ENCODE peak calls at places on chromosome 9, in six cellular contexts. V is H1; E is BE2C; H is CD8-positive, alpha-beta T cell; Z is A549; A is tibial artery. F is an unnamed sample.

GRCh38 chr9:122949696-122950095 is 8.9 kb downstream of the RABGAP1 start:
- DNase-seq in V (no peak), E (no peak), H (no peak), Z (no peak), A (no peak), F (no peak)

GRCh38 chr9:36033788-36034187 is 2.9 kb upstream of the RECK start:
- DNase-seq in V (no peak), E (no peak), H (no peak), Z (no peak), A (no peak), F (no peak)

GRCh38 chr9:38689678-38690077 is 30.3 kb downstream of the FAM240B start:
- DNase-seq in V (peak; percentile 75), E (peak; percentile 40), H (no peak), Z (peak; percentile 75), A (no peak), F (peak; percentile 26)

GRCh38 chr9:77712533-77713130 is 64.5 kb upstream of the GNA14 start:
- DNase-seq in V (no peak), E (peak; percentile 37), H (no peak), Z (peak; percentile 17), A (no peak), F (no peak)

GRCh38 chr9:106970219-106970975 is 107.4 kb downstream of the ZNF462 start:
- DNase-seq in V (no peak), E (no peak), H (no peak), Z (no peak), A (no peak), F (no peak)

GRCh38 chr9:130689937-130690700 is 3.5 kb upstream of the EXOSC2 start:
- DNase-seq in V (no peak), E (peak; percentile 79), H (no peak), Z (peak; percentile 95), A (peak; percentile 83), F (no peak)

GRCh38 chr9:109101810-109102209 is 17.9 kb downstream of the TMEM245 start:
- DNase-seq in V (no peak), E (no peak), H (no peak), Z (peak; percentile 40), A (no peak), F (no peak)

GRCh38 chr9:76835571-76836283 is 70.2 kb downstream of the PRUNE2 start:
- DNase-seq in V (no peak), E (peak; percentile 28), H (no peak), Z (peak; percentile 6), A (no peak), F (no peak)

GRCh38 chr9:134134949-134135342 is 936 bp upstream of the WDR5 start:
- DNase-seq in V (no peak), E (no peak), H (no peak), Z (no peak), A (no peak), F (no peak)

GRCh38 chr9:92664394-92665152 is 5.4 kb downstream of the IPPK start:
- DNase-seq in V (no peak), E (no peak), H (peak; percentile 13), Z (no peak), A (no peak), F (no peak)

GRCh38 chr9:109381011-109381729 is 60.3 kb upstream of the EPB41L4B start:
- DNase-seq in V (no peak), E (no peak), H (no peak), Z (no peak), A (no peak), F (no peak)

GRCh38 chr9:26779072-26779471 is 113.5 kb downstream of the CAAP1 start:
- DNase-seq in V (no peak), E (no peak), H (no peak), Z (peak; percentile 28), A (no peak), F (no peak)

GRCh38 chr9:12680757-12681156 is 12.4 kb upstream of the TYRP1 start:
- DNase-seq in V (no peak), E (no peak), H (no peak), Z (no peak), A (no peak), F (no peak)

GRCh38 chr9:221989-222776 is 7.5 kb downstream of the DOCK8 start:
- DNase-seq in V (no peak), E (no peak), H (no peak), Z (no peak), A (no peak), F (no peak)

GRCh38 chr9:92035146-92035545 is 80.1 kb downstream of the SPTLC1 start:
- DNase-seq in V (no peak), E (no peak), H (no peak), Z (no peak), A (no peak), F (no peak)

GRCh38 chr9:71680189-71680983 is 87.9 kb downstream of the CEMIP2 start:
- DNase-seq in V (no peak), E (no peak), H (no peak), Z (peak; percentile 80), A (no peak), F (no peak)

GRCh38 chr9:86351897-86352296 is 2.3 kb downstream of the TUT7 start:
- DNase-seq in V (no peak), E (no peak), H (no peak), Z (no peak), A (no peak), F (no peak)

GRCh38 chr9:99713838-99714306 is 107.8 kb upstream of the NR4A3 start:
- DNase-seq in V (no peak), E (no peak), H (no peak), Z (no peak), A (no peak), F (no peak)

GRCh38 chr9:123099042-123099441 is 65.6 kb downstream of the GPR21 start:
- DNase-seq in V (no peak), E (no peak), H (no peak), Z (no peak), A (no peak), F (no peak)

GRCh38 chr9:86491634-86492266 is 137.5 kb upstream of the TUT7 start:
- DNase-seq in V (no peak), E (no peak), H (no peak), Z (no peak), A (no peak), F (no peak)

GRCh38 chr9:79140751-79141150 is 431.0 kb upstream of the TLE4 start:
- DNase-seq in V (no peak), E (no peak), H (no peak), Z (no peak), A (no peak), F (no peak)

GRCh38 chr9:76897804-76898525 is 7.9 kb downstream of the PRUNE2 start:
- DNase-seq in V (no peak), E (no peak), H (no peak), Z (no peak), A (no peak), F (no peak)

GRCh38 chr9:126514037-126514821 is 99.5 kb upstream of the LMX1B start:
- DNase-seq in V (no peak), E (peak; percentile 84), H (peak; percentile 58), Z (peak; percentile 67), A (peak; percentile 75), F (peak; percentile 85)
- TF ChIP-seq CTCF in V (peak; percentile 55), E (peak; percentile 15), H (peak; percentile 34), Z (peak; percentile 77), A (no peak), F (peak; percentile 66)

GRCh38 chr9:19918630-19919029 is 129.8 kb upstream of the SLC24A2 start:
- DNase-seq in V (no peak), E (no peak), H (no peak), Z (no peak), A (no peak), F (no peak)

GRCh38 chr9:19924090-19924489 is 135.3 kb upstream of the SLC24A2 start:
- DNase-seq in V (no peak), E (no peak), H (no peak), Z (no peak), A (no peak), F (no peak)

GRCh38 chr9:19925674-19926503 is 137.1 kb upstream of the SLC24A2 start:
- DNase-seq in V (peak; percentile 70), E (peak; percentile 74), H (peak; percentile 78), Z (peak; percentile 70), A (peak; percentile 75), F (peak; percentile 86)

GRCh38 chr9:19920401-19920800 is 131.6 kb upstream of the SLC24A2 start:
- DNase-seq in V (no peak), E (no peak), H (no peak), Z (no peak), A (no peak), F (no peak)

DNA sequence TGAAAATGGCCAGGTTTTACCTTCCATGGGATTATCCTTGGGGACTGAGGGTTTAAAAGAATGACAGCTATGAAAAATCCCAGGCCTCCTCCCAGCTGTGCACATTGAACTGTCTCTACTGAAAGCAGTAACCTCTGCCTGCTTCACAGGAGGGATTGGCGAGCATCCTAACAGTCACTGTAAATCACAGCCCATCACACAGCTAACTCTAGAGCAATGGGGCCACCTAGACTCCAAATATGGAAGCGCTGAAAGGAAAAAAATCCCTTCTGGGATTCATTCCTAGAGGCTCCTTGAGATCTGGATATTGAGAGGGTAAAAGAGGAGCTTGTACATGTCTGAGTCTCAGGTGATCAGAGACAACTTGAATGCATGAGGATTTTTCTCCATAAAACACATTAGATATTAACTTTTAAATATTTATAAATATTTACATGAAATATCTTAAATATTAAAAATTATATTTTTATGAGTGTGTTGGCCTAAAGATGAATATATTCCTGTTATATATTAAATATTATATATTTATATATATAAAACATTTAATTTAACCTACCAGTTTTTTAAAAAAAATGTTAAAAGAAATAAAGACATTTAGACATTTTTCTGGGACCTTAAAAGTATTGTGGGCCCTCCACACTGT is 133.8 kb upstream of the SLC24A2 start:
- DNase-seq in V (peak; percentile 34), E (peak; percentile 25), H (no peak), Z (peak; percentile 50), A (no peak), F (no peak)
- TF ChIP-seq CTCF in V (peak; percentile 81), E (peak; percentile 61), H (no peak), Z (peak; percentile 43), A (no peak), F (peak; percentile 73)

GRCh38 chr9:14396171-14396570 is 82.2 kb upstream of the NFIB start:
- DNase-seq in V (no peak), E (no peak), H (no peak), Z (no peak), A (no peak), F (no peak)

GRCh38 chr9:14399736-14400657 is 86.1 kb upstream of the NFIB start:
- DNase-seq in V (no peak), E (no peak), H (no peak), Z (no peak), A (no peak), F (no peak)

GRCh38 chr9:14405176-14405575 is 91.2 kb upstream of the NFIB start:
- DNase-seq in V (no peak), E (no peak), H (no peak), Z (no peak), A (no peak), F (no peak)

GRCh38 chr9:14403112-14403511 is 89.2 kb upstream of the NFIB start:
- DNase-seq in V (no peak), E (no peak), H (no peak), Z (no peak), A (no peak), F (no peak)

DNA sequence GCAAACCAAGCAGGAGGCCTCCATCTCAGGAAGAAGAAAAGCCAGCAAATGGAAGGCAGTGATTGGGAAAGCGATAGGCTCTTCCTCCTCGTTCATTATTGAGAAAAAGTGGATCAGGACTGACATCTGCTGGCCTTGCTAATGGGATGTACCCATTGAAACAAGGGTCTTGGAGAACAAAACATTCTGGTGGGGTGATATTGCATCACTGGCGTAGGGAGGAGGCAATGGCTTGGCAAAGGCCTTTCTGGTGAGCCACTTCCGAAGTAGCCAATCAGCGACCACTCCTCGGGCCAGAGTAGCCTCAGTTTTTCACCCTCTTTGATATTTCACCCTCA is 86.7 kb upstream of the NFIB start:
- DNase-seq in V (peak; percentile 62), E (peak; percentile 50), H (no peak), Z (peak; percentile 67), A (peak; percentile 69), F (no peak)
- TF ChIP-seq CTCF in V (peak; percentile 67), E (peak; percentile 69), H (no peak), Z (peak; percentile 63), A (peak; percentile 61), F (peak; percentile 38)

GRCh38 chr9:32351845-32352244 is 32.6 kb upstream of the ACO1 start:
- DNase-seq in V (peak; percentile 27), E (peak; percentile 16), H (no peak), Z (peak; percentile 24), A (no peak), F (no peak)
- TF ChIP-seq CTCF in V (peak; percentile 69), E (peak; percentile 43), H (no peak), Z (no peak), A (no peak), F (peak; percentile 25)

F was measured in neural crest cell.